ENCODE peak calls at places on chromosomes 7 and 10, in ten cellular contexts. One of them, this sample, is unnamed.

GRCh38 chr10:108112218-108112617 is 947.7 kb upstream of the SORCS1 start:
- DNase-seq in ovary: no peak
- DNase-seq in foreskin keratinocyte: no peak
- DNase-seq in thoracic aorta: no peak
- DNase-seq in endothelial cell: no peak
- DNase-seq in IMR-90: no peak
- DNase-seq in LNCaP clone FGC: no peak
- DNase-seq in Panc1: no peak
- DNase-seq in choroid plexus epithelial cell: peak
- DNase-seq in tibial nerve: no peak
- DNase-seq in this sample: no peak

GRCh38 chr10:3619276-3619675 is 165.7 kb downstream of the KLF6 start:
- DNase-seq in ovary: no peak
- DNase-seq in foreskin keratinocyte: no peak
- DNase-seq in thoracic aorta: no peak
- DNase-seq in endothelial cell: no peak
- DNase-seq in IMR-90: no peak
- DNase-seq in LNCaP clone FGC: no peak
- DNase-seq in Panc1: no peak
- DNase-seq in choroid plexus epithelial cell: no peak
- DNase-seq in tibial nerve: no peak
- DNase-seq in this sample: no peak

GRCh38 chr10:2279666-2280065 is 542.3 kb upstream of the ADARB2 start:
- DNase-seq in ovary: no peak
- DNase-seq in foreskin keratinocyte: no peak
- DNase-seq in thoracic aorta: no peak
- DNase-seq in endothelial cell: no peak
- DNase-seq in IMR-90: no peak
- DNase-seq in LNCaP clone FGC: no peak
- DNase-seq in Panc1: no peak
- DNase-seq in choroid plexus epithelial cell: no peak
- DNase-seq in tibial nerve: no peak
- DNase-seq in this sample: no peak

GRCh38 chr7:155586843-155587440 is 40.6 kb upstream of the CNPY1 start:
- DNase-seq in ovary: no peak
- DNase-seq in foreskin keratinocyte: no peak
- DNase-seq in thoracic aorta: no peak
- DNase-seq in endothelial cell: no peak
- DNase-seq in IMR-90: no peak
- DNase-seq in LNCaP clone FGC: no peak
- DNase-seq in Panc1: no peak
- DNase-seq in choroid plexus epithelial cell: no peak
- DNase-seq in tibial nerve: no peak
- DNase-seq in this sample: no peak

GRCh38 chr10:52280051-52280450 is 34.0 kb upstream of the DKK1 start:
- DNase-seq in ovary: no peak
- DNase-seq in foreskin keratinocyte: no peak
- DNase-seq in thoracic aorta: no peak
- DNase-seq in endothelial cell: no peak
- DNase-seq in IMR-90: no peak
- DNase-seq in LNCaP clone FGC: no peak
- DNase-seq in Panc1: no peak
- DNase-seq in choroid plexus epithelial cell: peak
- DNase-seq in tibial nerve: no peak
- DNase-seq in this sample: no peak

GRCh38 chr10:75229961-75230360 is 5.8 kb downstream of the COMTD1 start:
- DNase-seq in ovary: no peak
- DNase-seq in foreskin keratinocyte: no peak
- DNase-seq in thoracic aorta: no peak
- DNase-seq in endothelial cell: no peak
- DNase-seq in IMR-90: peak
- DNase-seq in LNCaP clone FGC: no peak
- DNase-seq in Panc1: no peak
- DNase-seq in choroid plexus epithelial cell: peak
- DNase-seq in tibial nerve: no peak
- DNase-seq in this sample: no peak

GRCh38 chr10:34933676-34934075 is 118.6 kb upstream of the PARD3 start:
- DNase-seq in ovary: peak
- DNase-seq in foreskin keratinocyte: no peak
- DNase-seq in thoracic aorta: no peak
- DNase-seq in endothelial cell: no peak
- DNase-seq in IMR-90: no peak
- DNase-seq in LNCaP clone FGC: no peak
- DNase-seq in Panc1: no peak
- DNase-seq in choroid plexus epithelial cell: peak
- DNase-seq in tibial nerve: peak
- DNase-seq in this sample: no peak

GRCh38 chr10:104501864-104502579 is 139.1 kb upstream of the SORCS3 start:
- DNase-seq in ovary: no peak
- DNase-seq in foreskin keratinocyte: no peak
- DNase-seq in thoracic aorta: no peak
- DNase-seq in endothelial cell: no peak
- DNase-seq in IMR-90: no peak
- DNase-seq in LNCaP clone FGC: no peak
- DNase-seq in Panc1: no peak
- DNase-seq in choroid plexus epithelial cell: no peak
- DNase-seq in tibial nerve: no peak
- DNase-seq in this sample: no peak

DNA sequence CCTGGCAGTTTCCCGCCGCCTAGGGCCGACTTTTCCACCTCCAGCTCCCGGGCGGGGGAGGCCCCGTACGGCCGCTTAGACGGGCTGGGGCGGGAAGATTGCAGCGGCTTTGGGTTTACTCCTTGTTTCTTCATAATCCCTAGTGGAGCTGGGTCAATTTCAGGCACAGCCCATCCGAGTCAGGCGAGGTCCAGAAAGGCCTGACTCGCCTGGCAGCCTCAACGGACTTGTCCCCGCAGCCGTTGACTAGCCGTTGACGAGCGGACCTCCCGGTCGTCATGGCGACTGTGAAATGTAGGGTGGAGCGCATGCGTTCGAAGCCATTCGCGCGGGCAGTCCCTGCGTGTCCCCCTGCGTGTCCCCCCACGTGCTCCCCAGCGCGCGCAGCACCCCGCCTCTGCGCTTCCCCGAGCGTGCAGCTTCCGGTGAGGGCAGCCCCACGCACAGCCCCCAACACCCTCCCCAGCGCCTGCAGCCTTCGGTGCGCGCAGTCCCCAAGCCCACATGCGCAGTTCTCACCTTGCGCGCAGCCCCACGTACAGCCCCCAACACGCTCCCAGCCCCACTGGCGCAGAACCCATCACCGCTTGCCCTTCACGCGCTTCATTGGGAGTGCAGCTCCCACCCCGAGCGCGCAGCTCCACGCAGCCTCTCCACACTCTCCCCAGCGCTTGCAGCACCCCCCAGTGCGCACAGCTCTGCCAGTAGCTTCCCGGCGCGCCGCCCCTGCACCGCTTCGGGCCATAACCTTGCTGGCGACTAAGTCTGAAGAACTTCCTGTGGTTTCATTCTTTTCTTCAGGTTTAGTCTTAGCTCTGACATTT is 67.8 kb downstream of the TBX20 start:
- DNase-seq in ovary: peak
- DNase-seq in foreskin keratinocyte: no peak
- DNase-seq in thoracic aorta: no peak
- DNase-seq in endothelial cell: peak
- DNase-seq in IMR-90: peak
- DNase-seq in LNCaP clone FGC: no peak
- DNase-seq in Panc1: no peak
- DNase-seq in choroid plexus epithelial cell: peak
- DNase-seq in tibial nerve: no peak
- DNase-seq in this sample: no peak
- TF ChIP-seq CTCF in ovary: no peak
- TF ChIP-seq CTCF in foreskin keratinocyte: no peak
- TF ChIP-seq CTCF in thoracic aorta: no peak
- TF ChIP-seq CTCF in endothelial cell: no peak
- TF ChIP-seq CTCF in IMR-90: no peak
- TF ChIP-seq CTCF in LNCaP clone FGC: no peak
- TF ChIP-seq CTCF in Panc1: peak
- TF ChIP-seq CTCF in choroid plexus epithelial cell: no peak
- TF ChIP-seq CTCF in tibial nerve: no peak
- TF ChIP-seq CTCF in this sample: no peak

GRCh38 chr7:139773372-139773771 is 4.4 kb downstream of the HIPK2 start:
- DNase-seq in ovary: no peak
- DNase-seq in foreskin keratinocyte: no peak
- DNase-seq in thoracic aorta: no peak
- DNase-seq in endothelial cell: no peak
- DNase-seq in IMR-90: no peak
- DNase-seq in LNCaP clone FGC: no peak
- DNase-seq in Panc1: no peak
- DNase-seq in choroid plexus epithelial cell: no peak
- DNase-seq in tibial nerve: no peak
- DNase-seq in this sample: no peak

GRCh38 chr7:139769066-139769465 is 8.7 kb downstream of the HIPK2 start:
- DNase-seq in ovary: no peak
- DNase-seq in foreskin keratinocyte: no peak
- DNase-seq in thoracic aorta: no peak
- DNase-seq in endothelial cell: no peak
- DNase-seq in IMR-90: no peak
- DNase-seq in LNCaP clone FGC: no peak
- DNase-seq in Panc1: no peak
- DNase-seq in choroid plexus epithelial cell: no peak
- DNase-seq in tibial nerve: no peak
- DNase-seq in this sample: no peak

GRCh38 chr7:139772837-139773236 is 5.0 kb downstream of the HIPK2 start:
- DNase-seq in ovary: no peak
- DNase-seq in foreskin keratinocyte: no peak
- DNase-seq in thoracic aorta: no peak
- DNase-seq in endothelial cell: no peak
- DNase-seq in IMR-90: no peak
- DNase-seq in LNCaP clone FGC: no peak
- DNase-seq in Panc1: no peak
- DNase-seq in choroid plexus epithelial cell: no peak
- DNase-seq in tibial nerve: no peak
- DNase-seq in this sample: no peak

GRCh38 chr7:139772115-139772514 is 5.7 kb downstream of the HIPK2 start:
- DNase-seq in ovary: no peak
- DNase-seq in foreskin keratinocyte: no peak
- DNase-seq in thoracic aorta: no peak
- DNase-seq in endothelial cell: no peak
- DNase-seq in IMR-90: no peak
- DNase-seq in LNCaP clone FGC: peak
- DNase-seq in Panc1: no peak
- DNase-seq in choroid plexus epithelial cell: peak
- DNase-seq in tibial nerve: no peak
- DNase-seq in this sample: no peak

GRCh38 chr7:139771001-139771956 is 6.5 kb downstream of the HIPK2 start:
- DNase-seq in ovary: no peak
- DNase-seq in foreskin keratinocyte: peak
- DNase-seq in thoracic aorta: no peak
- DNase-seq in endothelial cell: no peak
- DNase-seq in IMR-90: peak
- DNase-seq in LNCaP clone FGC: peak
- DNase-seq in Panc1: peak
- DNase-seq in choroid plexus epithelial cell: peak
- DNase-seq in tibial nerve: no peak
- DNase-seq in this sample: no peak
- TF ChIP-seq CTCF in ovary: no peak
- TF ChIP-seq CTCF in foreskin keratinocyte: no peak
- TF ChIP-seq CTCF in thoracic aorta: no peak
- TF ChIP-seq CTCF in endothelial cell: no peak
- TF ChIP-seq CTCF in IMR-90: no peak
- TF ChIP-seq CTCF in LNCaP clone FGC: no peak
- TF ChIP-seq CTCF in Panc1: no peak
- TF ChIP-seq CTCF in choroid plexus epithelial cell: no peak
- TF ChIP-seq CTCF in tibial nerve: no peak
- TF ChIP-seq CTCF in this sample: no peak

DNA sequence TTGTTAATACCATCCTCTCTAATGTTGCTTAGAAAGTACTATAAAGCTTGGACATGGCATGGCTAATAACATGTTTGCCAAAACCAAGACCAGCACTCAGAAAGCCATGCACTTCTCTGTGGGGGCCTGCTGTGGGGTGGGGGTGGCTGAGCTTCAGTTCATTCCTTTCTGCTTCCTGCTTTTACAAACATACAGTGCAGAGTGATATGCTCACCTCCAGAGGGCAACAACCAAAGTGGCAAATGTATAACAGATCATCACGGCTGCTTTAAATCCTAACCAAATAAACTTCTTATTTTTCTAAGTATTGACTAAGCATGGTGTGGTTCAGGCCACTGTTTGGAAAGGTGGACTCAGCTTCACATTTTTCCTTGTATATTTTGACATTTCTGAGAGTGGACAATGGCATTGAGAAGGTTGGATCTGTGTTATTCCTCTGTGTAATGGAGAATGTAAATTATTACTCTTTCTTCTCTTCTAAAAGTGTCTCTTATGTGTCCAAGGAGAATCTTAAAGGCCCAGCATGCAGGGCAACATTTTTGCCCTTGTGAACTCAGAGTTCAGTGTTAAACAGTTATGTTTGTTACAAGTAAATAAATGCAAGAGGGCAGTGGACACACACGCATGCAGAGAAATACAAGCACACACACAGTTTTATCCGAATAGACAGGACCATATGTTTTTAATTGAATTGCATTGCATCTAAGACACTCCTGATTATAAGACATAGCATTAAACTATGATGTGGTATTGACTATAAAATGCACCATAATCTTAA is 186.1 kb downstream of the HERPUD2 start:
- DNase-seq in ovary: no peak
- DNase-seq in foreskin keratinocyte: no peak
- DNase-seq in thoracic aorta: no peak
- DNase-seq in endothelial cell: no peak
- DNase-seq in IMR-90: no peak
- DNase-seq in LNCaP clone FGC: peak
- DNase-seq in Panc1: no peak
- DNase-seq in choroid plexus epithelial cell: peak
- DNase-seq in tibial nerve: no peak
- DNase-seq in this sample: no peak
- TF ChIP-seq CTCF in ovary: no peak
- TF ChIP-seq CTCF in foreskin keratinocyte: peak
- TF ChIP-seq CTCF in thoracic aorta: no peak
- TF ChIP-seq CTCF in endothelial cell: no peak
- TF ChIP-seq CTCF in IMR-90: no peak
- TF ChIP-seq CTCF in LNCaP clone FGC: peak
- TF ChIP-seq CTCF in Panc1: peak
- TF ChIP-seq CTCF in choroid plexus epithelial cell: peak
- TF ChIP-seq CTCF in tibial nerve: no peak
- TF ChIP-seq CTCF in this sample: no peak

DNA sequence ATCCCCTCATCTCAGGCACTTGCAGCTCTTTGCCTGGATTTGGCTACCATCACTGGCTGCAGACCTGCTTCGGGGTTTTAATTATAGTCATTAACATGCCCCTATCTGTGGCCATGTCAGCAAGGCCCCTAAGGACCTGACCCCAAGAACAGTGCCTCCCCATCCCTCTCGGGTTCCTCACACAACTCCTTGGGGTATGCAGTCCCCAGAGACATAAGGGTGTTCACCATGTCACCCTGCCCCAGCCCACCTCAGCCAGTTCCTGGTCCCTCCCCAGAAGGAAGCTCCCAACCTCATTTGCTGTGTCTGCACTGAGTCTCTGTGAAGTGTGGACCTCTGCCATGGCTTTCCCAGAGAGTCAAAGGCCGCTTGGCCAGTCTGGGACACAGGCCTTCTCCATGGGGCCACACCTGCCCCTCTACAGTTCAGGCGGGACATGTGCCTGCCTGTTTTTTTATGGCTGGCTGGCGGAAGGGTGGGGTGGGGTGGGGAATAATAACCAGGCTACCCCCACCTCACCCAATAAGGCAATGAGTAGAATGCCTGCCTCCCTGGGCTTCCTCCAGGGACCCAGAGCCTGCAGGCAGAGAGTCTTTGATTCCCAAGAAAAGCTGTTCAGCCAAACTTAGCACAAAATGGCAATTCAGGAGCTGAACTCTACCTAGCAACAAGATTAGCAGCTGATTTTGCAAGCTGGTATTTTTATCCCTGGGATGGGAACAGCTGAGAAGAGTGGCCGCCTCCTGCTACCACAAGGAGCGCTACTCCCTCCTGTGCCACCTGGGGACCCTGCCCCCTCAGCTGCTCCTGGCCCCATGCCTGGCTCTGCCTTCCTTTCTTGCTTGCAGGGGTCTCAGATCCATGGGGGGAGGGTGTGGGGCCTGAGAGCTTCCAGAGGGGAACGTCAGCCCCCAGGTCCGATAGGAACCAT is 23.7 kb upstream of the CAMK2B start:
- DNase-seq in ovary: no peak
- DNase-seq in foreskin keratinocyte: no peak
- DNase-seq in thoracic aorta: no peak
- DNase-seq in endothelial cell: no peak
- DNase-seq in IMR-90: no peak
- DNase-seq in LNCaP clone FGC: no peak
- DNase-seq in Panc1: no peak
- DNase-seq in choroid plexus epithelial cell: peak
- DNase-seq in tibial nerve: no peak
- DNase-seq in this sample: no peak
- TF ChIP-seq CTCF in ovary: no peak
- TF ChIP-seq CTCF in foreskin keratinocyte: peak
- TF ChIP-seq CTCF in thoracic aorta: no peak
- TF ChIP-seq CTCF in endothelial cell: no peak
- TF ChIP-seq CTCF in IMR-90: no peak
- TF ChIP-seq CTCF in LNCaP clone FGC: no peak
- TF ChIP-seq CTCF in Panc1: no peak
- TF ChIP-seq CTCF in choroid plexus epithelial cell: peak
- TF ChIP-seq CTCF in tibial nerve: no peak
- TF ChIP-seq CTCF in this sample: no peak